ENCODE peak calls at places on chromosomes 5 and 9, in four cellular contexts. Z, I, X and N are unnamed samples.

GRCh38 chr9:79896390-79896789 is 324.6 kb downstream of the TLE4 start:
- DNase-seq in Z (no peak), I (no peak), X (no peak), N (no peak)

GRCh38 chr9:37622462-37622861 is 28.3 kb upstream of the FRMPD1 start:
- DNase-seq in Z (no peak), I (no peak), X (no peak), N (no peak)

GRCh38 chr9:93121316-93122241 is 12.5 kb downstream of the NINJ1 start:
- DNase-seq in Z (no peak), I (no peak), X (no peak), N (peak; percentile 35)

GRCh38 chr5:139141841-139142240 is 56.3 kb downstream of the SIL1 start:
- DNase-seq in Z (no peak), I (no peak), X (peak; percentile 95), N (no peak)

GRCh38 chr5:24609694-24610093 is 35.1 kb downstream of the CDH10 start:
- DNase-seq in Z (no peak), I (no peak), X (no peak), N (no peak)

GRCh38 chr9:133959966-133960567 is 32.1 kb downstream of the VAV2 start:
- DNase-seq in Z (no peak), I (no peak), X (no peak), N (no peak)

GRCh38 chr9:86795861-86796497 is 151.3 kb downstream of the GAS1 start:
- DNase-seq in Z (no peak), I (peak; percentile 59), X (peak; percentile 90), N (no peak)

GRCh38 chr5:126594676-126595485 is at the start of gene ALDH7A1:
- DNase-seq in Z (peak; percentile 90), I (peak; percentile 86), X (peak; percentile 88), N (peak; percentile 90)

GRCh38 chr9:99076483-99077171 is 28.3 kb upstream of the TGFBR1 start:
- DNase-seq in Z (no peak), I (no peak), X (no peak), N (no peak)

GRCh38 chr9:133917407-133917806 is 74.7 kb downstream of the VAV2 start:
- DNase-seq in Z (no peak), I (no peak), X (no peak), N (no peak)

GRCh38 chr9:130320697-130321080 is 55.1 kb downstream of the HMCN2 start:
- DNase-seq in Z (no peak), I (no peak), X (no peak), N (no peak)

GRCh38 chr5:13985736-13986418 is 41.4 kb upstream of the DNAH5 start:
- DNase-seq in Z (no peak), I (no peak), X (peak; percentile 95), N (no peak)

GRCh38 chr9:86985132-86985531 is 37.8 kb upstream of the GAS1 start:
- DNase-seq in Z (no peak), I (no peak), X (no peak), N (no peak)

GRCh38 chr5:59418766-59419165 is 474.8 kb downstream of the PDE4D start:
- DNase-seq in Z (no peak), I (no peak), X (no peak), N (no peak)

GRCh38 chr9:93246526-93246925 is 62.6 kb downstream of the WNK2 start:
- DNase-seq in Z (no peak), I (no peak), X (no peak), N (no peak)

GRCh38 chr5:109844695-109845094 is 155.0 kb downstream of the MAN2A1 start:
- DNase-seq in Z (no peak), I (no peak), X (peak; percentile 87), N (no peak)

GRCh38 chr9:95989304-95989703 is 113.8 kb downstream of the ERCC6L2 start:
- DNase-seq in Z (no peak), I (no peak), X (no peak), N (no peak)

GRCh38 chr9:126164796-126165525 is 161.7 kb upstream of the MVB12B start:
- DNase-seq in Z (no peak), I (peak; percentile 5), X (no peak), N (peak; percentile 60)

GRCh38 chr5:17365756-17366155 is 132.3 kb upstream of the TAF11L2 start:
- DNase-seq in Z (peak; percentile 9), I (no peak), X (peak; percentile 50), N (no peak)

GRCh38 chr9:101457003-101457402 is 21.4 kb upstream of the ALDOB start:
- DNase-seq in Z (no peak), I (no peak), X (no peak), N (no peak)

GRCh38 chr9:136353757-136354488 is 9.6 kb downstream of the DNLZ start:
- DNase-seq in Z (no peak), I (no peak), X (no peak), N (no peak)

GRCh38 chr9:136354592-136355085 is 8.9 kb downstream of the DNLZ start:
- DNase-seq in Z (no peak), I (no peak), X (peak; percentile 40), N (no peak)

GRCh38 chr9:136352682-136353081 is 10.9 kb downstream of the DNLZ start:
- DNase-seq in Z (no peak), I (no peak), X (no peak), N (no peak)

GRCh38 chr9:136351237-136351800 is 12.2 kb downstream of the DNLZ start:
- DNase-seq in Z (no peak), I (no peak), X (no peak), N (no peak)

GRCh38 chr9:136353088-136353487 is 10.5 kb downstream of the DNLZ start:
- DNase-seq in Z (no peak), I (no peak), X (no peak), N (no peak)
- H3K4me3 ChIP-seq in Z (no peak overlapping the region), I (no peak overlapping the region), X (no peak overlapping the region), N (no peak overlapping the region)

DNA sequence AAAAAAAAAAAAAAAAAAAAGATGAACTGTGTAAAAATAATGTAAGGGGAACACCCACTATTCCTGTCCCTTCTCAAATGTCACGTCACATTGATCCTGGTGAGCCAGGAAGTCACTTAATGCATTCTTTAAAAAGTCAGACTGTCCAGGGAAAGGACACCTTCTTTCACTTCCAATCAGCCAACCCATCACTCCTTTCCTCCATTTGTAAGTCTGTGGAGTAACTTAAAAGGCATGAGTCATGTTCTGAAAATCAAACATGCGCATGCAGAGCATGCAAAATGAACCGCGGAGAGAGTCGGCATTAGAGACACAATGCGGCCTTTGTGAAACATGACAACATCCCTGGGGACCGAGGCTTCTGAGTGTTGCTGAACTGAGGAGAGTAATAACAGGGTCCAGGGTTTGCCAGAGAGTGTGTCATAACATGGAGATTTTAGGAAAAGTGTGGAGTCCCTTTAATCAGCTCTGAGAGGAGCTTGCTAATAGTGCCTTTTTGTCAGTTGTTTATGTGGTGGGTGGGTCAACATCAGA is 77.6 kb upstream of the SEMA6A start:
- DNase-seq in Z (peak; percentile 64), I (peak; percentile 69), X (peak; percentile 58), N (no peak)
- H3K4me3 ChIP-seq in Z (no peak overlapping the region), I (no peak overlapping the region), X (no peak overlapping the region), N (no peak overlapping the region)

GRCh38 chr9:110114888-110115259 is 93.1 kb downstream of the C9orf152 start:
- DNase-seq in Z (no peak), I (no peak), X (peak; percentile 45), N (no peak)

GRCh38 chr9:110116543-110116885 is 91.4 kb downstream of the C9orf152 start:
- DNase-seq in Z (no peak), I (no peak), X (peak; percentile 94), N (no peak)

GRCh38 chr9:110114086-110114887 is 93.7 kb downstream of the C9orf152 start:
- DNase-seq in Z (no peak), I (no peak), X (no peak), N (no peak)

GRCh38 chr9:110115868-110116542 is 92.0 kb downstream of the C9orf152 start:
- DNase-seq in Z (no peak), I (no peak), X (peak; percentile 92), N (no peak)

DNA sequence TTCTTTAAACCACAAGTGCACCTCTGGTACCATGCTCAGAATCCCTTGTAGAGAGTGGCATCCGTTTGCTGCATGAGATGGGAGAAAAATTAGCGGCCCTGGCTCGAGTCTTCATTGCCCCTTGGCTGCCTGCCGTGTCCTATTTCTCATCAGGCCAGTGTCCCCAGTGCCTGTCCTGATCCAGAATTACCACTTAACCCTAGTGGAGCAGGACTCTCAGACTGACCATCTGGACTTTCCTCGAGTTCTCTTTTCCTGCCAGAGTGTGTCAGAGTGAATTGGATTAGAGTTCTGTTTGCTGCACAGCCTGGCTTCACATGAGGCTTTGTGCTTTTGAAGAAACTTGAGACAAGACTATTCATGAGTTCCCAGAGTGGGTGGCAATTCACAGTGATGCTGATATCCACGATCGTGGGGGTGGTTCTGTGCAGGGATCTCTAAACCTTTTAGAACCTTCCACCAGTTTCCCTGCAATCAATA is 92.6 kb downstream of the C9orf152 start:
- DNase-seq in Z (no peak), I (no peak), X (peak; percentile 79), N (no peak)
- H3K4me3 ChIP-seq in Z (no peak overlapping the region), I (no peak overlapping the region), X (no peak overlapping the region), N (no peak overlapping the region)

GRCh38 chr5:9399094-9399493 is 146.8 kb downstream of the SEMA5A start:
- DNase-seq in Z (no peak), I (no peak), X (no peak), N (no peak)
- H3K4me3 ChIP-seq in Z (no peak overlapping the region), I (no peak overlapping the region), X (no peak overlapping the region), N (no peak overlapping the region)

DNA sequence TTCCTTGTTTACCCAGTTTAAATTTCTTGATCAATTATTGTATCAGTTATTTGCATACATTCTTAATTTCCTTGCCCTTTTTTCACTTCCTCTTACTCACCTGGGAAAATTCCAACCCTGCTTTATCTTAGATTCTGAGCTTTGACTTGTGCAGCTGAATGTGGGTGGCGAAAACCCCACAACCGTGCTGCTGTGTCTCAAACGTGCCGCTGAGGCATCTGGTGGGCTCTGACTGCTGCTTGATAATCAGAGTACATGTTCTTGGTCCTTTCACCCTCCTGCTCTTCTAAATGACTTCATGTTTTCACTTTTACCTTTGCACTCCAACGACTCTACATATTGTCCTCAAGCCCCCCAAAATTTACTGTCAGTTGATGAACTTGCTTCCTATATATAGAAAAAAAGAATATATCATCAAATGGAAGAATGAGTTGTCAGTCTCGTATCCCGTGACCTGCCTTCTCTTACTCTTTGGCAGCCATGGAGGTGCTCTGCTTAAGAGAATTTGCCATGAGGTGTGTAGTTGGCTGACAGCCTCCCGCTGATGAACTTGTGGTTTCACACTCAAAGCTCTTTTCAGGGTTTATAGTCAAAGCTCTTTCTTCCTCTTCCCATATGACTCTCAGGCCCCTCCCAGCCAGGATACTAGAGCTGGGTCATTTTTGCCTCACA is 14.0 kb upstream of the JAK2 start:
- DNase-seq in Z (no peak), I (no peak), X (no peak), N (no peak)
- H3K4me3 ChIP-seq in Z (no peak overlapping the region), I (no peak overlapping the region), X (no peak overlapping the region), N (no peak overlapping the region)

DNA sequence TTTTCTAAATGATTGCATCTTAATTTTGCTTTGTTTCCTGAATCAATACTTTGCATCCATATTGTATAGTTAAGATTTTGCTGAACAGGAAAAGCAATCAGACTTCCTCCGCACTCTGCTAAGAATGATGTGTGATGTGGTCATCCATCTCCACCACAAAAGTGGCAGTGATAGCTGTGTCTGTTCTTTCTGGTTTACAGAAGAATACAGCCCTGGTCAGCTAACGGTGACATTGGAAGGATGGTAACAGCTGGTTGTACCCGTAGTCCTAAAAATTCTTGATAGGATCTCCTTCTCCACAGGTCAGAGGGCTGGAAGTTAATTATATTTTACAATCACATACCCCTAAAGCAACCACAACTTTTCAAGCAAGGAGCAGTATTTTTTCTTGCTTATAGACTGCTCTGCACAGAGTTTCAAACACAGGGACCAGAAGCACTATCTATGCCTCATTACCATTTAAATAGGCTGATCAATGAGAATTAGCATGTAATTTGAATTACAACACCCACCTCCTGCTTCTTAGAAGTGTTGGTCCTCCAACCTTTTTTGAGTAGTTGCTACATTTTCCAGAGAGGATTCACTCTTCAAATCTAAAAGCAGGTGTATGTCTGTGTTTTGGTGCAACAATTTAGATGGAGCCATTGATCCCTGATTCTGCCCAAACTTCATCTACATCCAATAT is 1191.9 kb upstream of the NUDT12 start:
- DNase-seq in Z (no peak), I (no peak), X (no peak), N (no peak)
- H3K4me3 ChIP-seq in Z (no peak overlapping the region), I (no peak overlapping the region), X (no peak overlapping the region), N (no peak overlapping the region)

GRCh38 chr9:89497181-89497963 is 541 bp downstream of the SEMA4D start:
- DNase-seq in Z (no peak), I (no peak), X (no peak), N (peak; percentile 48)
- H3K4me3 ChIP-seq in Z (peak overlapping the region; percentile 88), I (peak overlapping the region; percentile 65), X (peak overlapping the region; percentile 43), N (peak overlapping the region; percentile 54)